ENCODE peak calls at places on chromosomes 16 and 17, in eight cellular contexts. L is GM23338, W is cardiac fibroblast, Q is HFFc6, B is K562, N is cardiac muscle cell, V is B cell, F is fibroblast of villous mesenchyme. I is an unnamed sample.

GRCh38 chr17:32191306-32191705 is 49.0 kb downstream of the RHOT1 start:
- DNase-seq in L (no peak), W (peak), Q (peak), B (no peak), N (no peak), V (no peak), F (no peak), I (no peak)

GRCh38 chr17:40560592-40561293 is 4.5 kb downstream of the CCR7 start:
- DNase-seq in L (no peak), W (peak), Q (no peak), B (peak), N (no peak), V (peak), F (peak), I (no peak)

GRCh38 chr17:69474171-69474831 is 59.8 kb downstream of the MAP2K6 start:
- DNase-seq in L (no peak), W (no peak), Q (no peak), B (no peak), N (no peak), V (no peak), F (peak), I (no peak)

GRCh38 chr16:50288920-50289319 is 22.6 kb downstream of the ADCY7 start:
- DNase-seq in L (no peak), W (no peak), Q (no peak), B (no peak), N (no peak), V (no peak), F (no peak), I (no peak)

GRCh38 chr17:8912060-8912981 is 44.8 kb upstream of the PIK3R6 start:
- DNase-seq in L (no peak), W (no peak), Q (no peak), B (no peak), N (no peak), V (no peak), F (no peak), I (no peak)

GRCh38 chr16:29819506-29819905 is 756 bp upstream of the MVP start:
- DNase-seq in L (no peak), W (no peak), Q (no peak), B (no peak), N (no peak), V (no peak), F (no peak), I (no peak)

GRCh38 chr17:28811594-28812135 is 30.9 kb downstream of the FAM222B start:
- DNase-seq in L (peak), W (peak), Q (peak), B (peak), N (no peak), V (peak), F (peak), I (no peak)

GRCh38 chr16:78407191-78407590 is 307.7 kb downstream of the WWOX start:
- DNase-seq in L (no peak), W (no peak), Q (no peak), B (no peak), N (no peak), V (no peak), F (peak), I (no peak)

GRCh38 chr17:62650587-62650986 is 23.1 kb downstream of the MRC2 start:
- DNase-seq in L (no peak), W (no peak), Q (no peak), B (no peak), N (no peak), V (no peak), F (no peak), I (no peak)

GRCh38 chr16:75420987-75421819 is 12.1 kb downstream of the CFDP1 start:
- DNase-seq in L (peak), W (peak), Q (peak), B (peak), N (peak), V (peak), F (peak), I (peak)

GRCh38 chr17:14086189-14086588 is 16.9 kb downstream of the COX10 start:
- DNase-seq in L (no peak), W (no peak), Q (no peak), B (no peak), N (no peak), V (no peak), F (no peak), I (no peak)

GRCh38 chr17:56815711-56816110 is 18.0 kb downstream of the C17orf67 start:
- DNase-seq in L (no peak), W (peak), Q (peak), B (no peak), N (no peak), V (no peak), F (peak), I (no peak)

GRCh38 chr17:4490637-4491061 is 8.0 kb upstream of the SPNS2 start:
- DNase-seq in L (no peak), W (no peak), Q (no peak), B (no peak), N (no peak), V (no peak), F (no peak), I (no peak)

GRCh38 chr17:31687505-31688126 is 171.4 kb downstream of the COPRS start:
- DNase-seq in L (no peak), W (no peak), Q (no peak), B (no peak), N (no peak), V (no peak), F (no peak), I (no peak)

GRCh38 chr17:70352834-70353233 is 183.5 kb downstream of the KCNJ2 start:
- DNase-seq in L (no peak), W (no peak), Q (no peak), B (no peak), N (no peak), V (no peak), F (no peak), I (no peak)

GRCh38 chr17:21162394-21162775 is 35.6 kb downstream of the DHRS7B start:
- DNase-seq in L (no peak), W (peak), Q (no peak), B (no peak), N (no peak), V (no peak), F (no peak), I (no peak)

GRCh38 chr16:17666293-17666692 is 195.5 kb upstream of the XYLT1 start:
- DNase-seq in L (no peak), W (no peak), Q (no peak), B (no peak), N (no peak), V (no peak), F (no peak), I (no peak)

GRCh38 chr16:84175351-84176081 is 11.3 kb downstream of the TAF1C start:
- DNase-seq in L (peak), W (peak), Q (peak), B (peak), N (peak), V (peak), F (peak), I (peak)

GRCh38 chr17:80517641-80518040 is 27.0 kb upstream of the RPTOR start:
- DNase-seq in L (no peak), W (no peak), Q (no peak), B (no peak), N (no peak), V (no peak), F (no peak), I (no peak)

GRCh38 chr17:80989586-80989913 is 2.1 kb upstream of the CHMP6 start:
- DNase-seq in L (no peak), W (no peak), Q (no peak), B (no peak), N (no peak), V (no peak), F (no peak), I (no peak)

GRCh38 chr17:50835563-50836231 is at the start of gene WFIKKN2:
- DNase-seq in L (no peak), W (no peak), Q (no peak), B (peak), N (no peak), V (no peak), F (no peak), I (no peak)

GRCh38 chr17:51876986-51877385 is 281.5 kb downstream of the CA10 start:
- DNase-seq in L (no peak), W (no peak), Q (no peak), B (no peak), N (no peak), V (no peak), F (no peak), I (no peak)

GRCh38 chr16:78775161-78775561 is 675.7 kb downstream of the WWOX start:
- DNase-seq in L (no peak), W (no peak), Q (no peak), B (no peak), N (no peak), V (no peak), F (peak), I (no peak)

GRCh38 chr16:12794486-12795399 is 8.9 kb downstream of the CPPED1 start:
- DNase-seq in L (peak), W (no peak), Q (no peak), B (peak), N (no peak), V (no peak), F (no peak), I (no peak)

GRCh38 chr16:87834668-87835473 is 34.4 kb downstream of the SLC7A5 start:
- DNase-seq in L (no peak), W (no peak), Q (peak), B (peak), N (peak), V (no peak), F (peak), I (no peak)

GRCh38 chr17:43402078-43402477 is 3.3 kb downstream of the ARL4D start:
- DNase-seq in L (no peak), W (no peak), Q (no peak), B (no peak), N (no peak), V (peak), F (no peak), I (no peak)

GRCh38 chr16:19743816-19744159 is 25.7 kb downstream of the IQCK start:
- DNase-seq in L (no peak), W (no peak), Q (no peak), B (no peak), N (no peak), V (no peak), F (no peak), I (no peak)

GRCh38 chr17:42061641-42062487 is 11.5 kb upstream of the C17orf113 start:
- DNase-seq in L (no peak), W (no peak), Q (no peak), B (no peak), N (no peak), V (no peak), F (no peak), I (no peak)

GRCh38 chr16:4667203-4667983 is 26.0 kb upstream of the NUDT16L1 start:
- DNase-seq in L (no peak), W (no peak), Q (no peak), B (no peak), N (no peak), V (no peak), F (no peak), I (no peak)

GRCh38 chr17:21689604-21690003 is 2.7 kb upstream of the KCNJ18 start:
- DNase-seq in L (no peak), W (peak), Q (peak), B (no peak), N (no peak), V (no peak), F (peak), I (no peak)

DNA sequence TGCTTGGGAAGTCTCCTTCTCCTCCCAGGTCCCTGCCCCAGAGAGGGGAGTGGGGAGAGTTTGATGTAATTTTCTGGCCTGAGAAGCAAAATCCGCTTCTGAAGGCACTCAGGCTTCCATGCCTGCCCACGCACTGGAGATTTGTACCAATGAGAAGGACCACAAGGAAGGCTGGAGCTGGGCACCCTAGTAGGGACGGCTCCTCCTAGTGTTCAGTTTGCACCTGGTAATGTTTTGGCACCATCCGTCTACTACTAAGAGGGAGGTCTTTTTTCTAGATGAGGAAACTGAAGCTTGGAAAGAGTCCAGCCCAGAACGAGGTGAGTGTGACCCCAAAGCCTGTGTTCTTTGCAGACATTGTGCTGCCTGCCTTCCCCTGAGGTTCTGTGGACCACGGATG is 83.6 kb upstream of the NLRP1 start:
- DNase-seq in L (peak), W (no peak), Q (no peak), B (peak), N (no peak), V (no peak), F (no peak), I (no peak)
- TF ChIP-seq CTCF in L (peak), W (peak), Q (peak), B (peak), N (no peak), V (no peak), F (peak), I (no peak)

GRCh38 chr16:22971346-22971924 is 157.5 kb downstream of the HS3ST2 start:
- DNase-seq in L (no peak), W (no peak), Q (no peak), B (no peak), N (no peak), V (no peak), F (no peak), I (no peak)

GRCh38 chr16:22979038-22979437 is 165.1 kb downstream of the HS3ST2 start:
- DNase-seq in L (no peak), W (no peak), Q (no peak), B (no peak), N (no peak), V (no peak), F (no peak), I (no peak)

GRCh38 chr16:22973451-22973991 is 159.6 kb downstream of the HS3ST2 start:
- DNase-seq in L (peak), W (no peak), Q (no peak), B (no peak), N (no peak), V (no peak), F (no peak), I (no peak)

GRCh38 chr16:22977294-22977697 is 163.3 kb downstream of the HS3ST2 start:
- DNase-seq in L (peak), W (peak), Q (peak), B (peak), N (peak), V (no peak), F (peak), I (no peak)
- TF ChIP-seq CTCF in L (peak), W (peak), Q (peak), B (peak), N (no peak), V (peak), F (peak), I (peak)

GRCh38 chr17:74374786-74375185 is 7.5 kb downstream of the GPR142 start:
- DNase-seq in L (no peak), W (no peak), Q (no peak), B (no peak), N (no peak), V (no peak), F (no peak), I (no peak)
- TF ChIP-seq CTCF in L (no peak), W (no peak), Q (no peak), B (no peak), N (no peak), V (no peak), F (no peak), I (no peak)

GRCh38 chr16:86662740-86663139 is 84.4 kb downstream of the FOXL1 start:
- DNase-seq in L (no peak), W (no peak), Q (no peak), B (no peak), N (no peak), V (no peak), F (no peak), I (no peak)

GRCh38 chr16:86663691-86664517 is 85.6 kb downstream of the FOXL1 start:
- DNase-seq in L (no peak), W (peak), Q (peak), B (no peak), N (no peak), V (no peak), F (peak), I (no peak)

GRCh38 chr16:86665929-86666328 is 87.6 kb downstream of the FOXL1 start:
- DNase-seq in L (no peak), W (no peak), Q (no peak), B (no peak), N (no peak), V (no peak), F (no peak), I (no peak)

GRCh38 chr16:86665319-86665675 is 86.9 kb downstream of the FOXL1 start:
- DNase-seq in L (no peak), W (peak), Q (peak), B (no peak), N (no peak), V (no peak), F (peak), I (no peak)

DNA sequence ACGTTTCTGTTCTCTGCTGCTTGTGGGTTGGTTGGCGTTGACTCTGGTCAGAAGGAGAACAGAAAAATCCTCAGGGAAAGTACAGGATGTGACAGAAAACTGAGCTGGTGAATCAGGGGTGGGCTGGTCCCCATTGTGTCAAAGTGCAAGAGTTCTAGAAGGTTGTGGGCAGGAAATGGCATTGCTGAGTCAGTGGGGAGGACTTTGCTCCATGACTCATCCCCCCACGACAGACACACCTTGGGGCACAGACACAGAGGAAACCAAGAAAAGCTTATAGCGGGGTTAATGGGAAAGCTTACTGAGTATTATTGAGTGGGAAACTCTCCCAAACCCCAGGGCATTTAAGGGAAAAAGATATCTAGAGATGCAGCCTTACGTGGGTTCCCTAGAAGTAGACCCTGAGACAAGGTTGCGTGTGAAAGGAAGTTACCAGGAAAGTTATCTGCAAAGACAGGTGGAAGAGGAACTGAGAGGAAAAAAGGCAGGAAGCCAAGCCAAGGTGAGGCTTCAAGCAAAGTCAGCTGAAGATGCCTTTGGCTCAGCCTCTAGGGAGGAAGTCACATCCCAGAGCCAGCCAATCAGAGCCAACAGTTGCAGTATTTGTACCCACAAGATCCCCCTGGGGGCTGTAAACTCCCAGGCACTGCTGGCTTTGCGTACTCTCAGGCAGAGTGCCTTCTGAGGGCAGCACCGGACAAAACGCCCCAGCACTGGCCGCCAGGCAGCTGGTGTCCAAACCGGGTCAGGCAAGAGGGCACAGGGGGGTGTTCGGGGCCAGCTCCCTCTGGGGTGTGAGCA is 86.4 kb downstream of the FOXL1 start:
- DNase-seq in L (no peak), W (peak), Q (peak), B (peak), N (no peak), V (no peak), F (peak), I (no peak)
- TF ChIP-seq CTCF in L (no peak), W (no peak), Q (no peak), B (no peak), N (no peak), V (no peak), F (no peak), I (no peak)

DNA sequence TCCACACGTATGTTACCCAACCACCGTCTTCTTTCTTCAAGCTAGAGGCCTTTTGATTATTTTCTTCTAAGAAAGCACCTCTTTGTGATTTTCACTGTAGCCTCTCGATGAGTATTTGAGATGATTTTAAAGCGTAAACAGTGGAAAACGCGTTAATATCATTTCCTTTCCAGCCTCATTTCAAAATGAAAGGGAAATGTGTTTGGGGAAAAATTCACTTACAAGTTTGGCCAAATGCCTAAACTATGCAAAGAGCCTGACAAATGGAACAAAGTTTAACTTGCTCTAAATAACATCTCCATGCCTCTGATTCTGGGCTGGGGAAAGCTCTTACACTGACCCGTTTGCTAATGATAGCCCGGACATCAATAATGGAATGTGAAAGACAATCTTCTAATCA is 43.3 kb downstream of the HS3ST2 start:
- DNase-seq in L (no peak), W (no peak), Q (no peak), B (no peak), N (no peak), V (no peak), F (no peak), I (no peak)
- TF ChIP-seq CTCF in L (no peak), W (no peak), Q (no peak), B (no peak), N (no peak), V (no peak), F (no peak), I (no peak)

DNA sequence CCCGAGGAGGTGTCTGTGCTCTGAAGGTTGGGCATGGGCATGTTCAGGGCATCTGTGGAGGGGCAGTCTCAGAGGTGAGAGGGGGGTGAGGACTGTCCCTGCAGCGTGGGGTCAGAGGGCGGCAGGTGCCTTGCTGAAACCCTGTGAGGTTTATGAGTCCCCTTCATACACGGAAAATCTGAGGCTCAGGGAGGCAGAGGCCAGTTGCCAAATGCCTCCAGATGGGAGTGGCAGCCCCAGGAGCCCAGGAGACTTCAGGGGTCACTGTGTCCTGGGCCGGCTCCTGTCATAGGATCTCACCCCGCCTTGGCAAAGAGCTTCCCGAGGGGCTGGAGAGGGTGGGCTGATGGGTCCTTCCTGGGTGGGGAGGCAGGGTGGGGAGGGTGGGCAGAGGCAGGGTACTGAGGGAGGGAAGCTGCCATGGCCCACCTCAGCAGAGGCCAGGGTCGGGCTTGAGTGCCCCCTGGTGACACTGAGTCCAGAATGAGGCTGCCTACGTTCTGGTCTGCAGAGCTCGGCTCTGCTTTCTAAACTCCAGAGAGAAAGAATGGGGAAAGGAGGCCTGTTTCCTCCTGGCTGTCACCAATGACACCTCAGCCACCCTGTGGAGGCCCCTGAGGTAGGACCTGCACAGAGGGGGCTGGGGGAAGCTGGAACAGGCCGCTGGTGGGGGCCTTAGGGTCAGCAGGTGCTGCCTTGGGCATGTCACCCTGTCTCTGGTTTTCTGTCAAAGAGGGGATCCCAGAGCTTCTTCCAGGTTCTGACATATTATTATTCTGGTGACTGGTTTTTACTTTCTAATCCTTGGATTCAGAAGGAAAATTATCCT is 1.1 kb downstream of the LGALS9 start:
- DNase-seq in L (no peak), W (no peak), Q (no peak), B (no peak), N (no peak), V (no peak), F (no peak), I (no peak)
- TF ChIP-seq CTCF in L (peak), W (no peak), Q (peak), B (no peak), N (no peak), V (no peak), F (no peak), I (no peak)